ENCODE peak calls at places on chromosome 10, in ten cellular contexts. H, W, K, X, D, R, C, O, G and B are unnamed samples.

GRCh38 chr10:36367362-36367761 is 725.3 kb upstream of the FZD8 start:
- DNase-seq in D (no peak), W (no peak), X (no peak), K (no peak), R (no peak), C (no peak), O (no peak), G (no peak), H (no peak), B (no peak)

GRCh38 chr10:54057357-54057756 is 743.7 kb downstream of the PCDH15 start:
- DNase-seq in H (no peak), X (no peak), O (no peak), R (no peak), G (no peak), W (no peak), D (no peak), C (no peak), K (no peak), B (no peak)

GRCh38 chr10:102504179-102504975 is 605 bp downstream of the SUFU start:
- DNase-seq in K (no peak), O (peak; percentile 44), G (no peak), R (no peak), W (peak; percentile 56), C (no peak), X (no peak), D (no peak), H (peak; percentile 23), B (peak; percentile 62)

GRCh38 chr10:110500515-110500905 is 2.8 kb downstream of the DUSP5 start:
- DNase-seq in W (no peak), H (peak; percentile 89), C (peak; percentile 67), X (no peak), D (no peak), R (no peak), G (no peak), K (no peak), O (peak; percentile 89), B (no peak)

GRCh38 chr10:124566222-124566888 is 104.7 kb downstream of the LHPP start:
- DNase-seq in O (no peak), G (no peak), D (no peak), K (no peak), X (no peak), C (no peak), W (no peak), R (no peak), H (no peak), B (no peak)

GRCh38 chr10:660413-660979 is 29.0 kb downstream of the DIP2C start:
- DNase-seq in G (no peak), X (no peak), K (no peak), R (no peak), C (no peak), H (no peak), O (no peak), W (no peak), D (no peak), B (no peak)

GRCh38 chr10:61635946-61636345 is 26.8 kb upstream of the CABCOCO1 start:
- DNase-seq in W (no peak), O (no peak), X (peak; percentile 42), H (peak; percentile 93), R (no peak), D (no peak), C (peak; percentile 7), G (no peak), K (no peak), B (no peak)

GRCh38 chr10:71244638-71245419 is 32.5 kb downstream of the UNC5B start:
- DNase-seq in H (peak; percentile 93), D (no peak), O (peak; percentile 33), G (peak; percentile 91), C (no peak), R (no peak), K (no peak), X (no peak), W (no peak), B (no peak)

GRCh38 chr10:24418532-24418931 is 209.6 kb downstream of the KIAA1217 start:
- DNase-seq in K (no peak), C (no peak), H (peak; percentile 38), R (no peak), G (no peak), D (no peak), W (no peak), O (no peak), X (no peak), B (no peak)

GRCh38 chr10:22825841-22826240 is 102.0 kb upstream of the ARMC3 start:
- DNase-seq in G (no peak), R (no peak), D (no peak), K (no peak), X (no peak), C (no peak), H (no peak), O (no peak), W (no peak), B (no peak)

GRCh38 chr10:22564060-22564459 is 150.3 kb downstream of the PIP4K2A start:
- DNase-seq in D (no peak), K (no peak), R (no peak), W (no peak), C (no peak), X (no peak), G (no peak), H (no peak), O (no peak), B (no peak)

GRCh38 chr10:61832866-61833481 is 68.5 kb upstream of the ARID5B start:
- DNase-seq in X (no peak), H (peak; percentile 38), O (peak; percentile 90), K (no peak), R (no peak), G (no peak), D (no peak), W (no peak), C (no peak), B (no peak)

GRCh38 chr10:11551915-11552602 is 59.4 kb downstream of the USP6NL start:
- DNase-seq in W (no peak), H (peak; percentile 93), O (peak; percentile 95), K (peak; percentile 31), R (peak; percentile 2), X (peak; percentile 87), D (no peak), C (peak; percentile 21), G (no peak), B (no peak)

GRCh38 chr10:86756511-86757109 is at the start of gene BMPR1A:
- DNase-seq in H (peak; percentile 79), W (no peak), G (no peak), K (no peak), R (no peak), D (no peak), C (peak; percentile 86), X (no peak), O (peak; percentile 79), B (peak; percentile 96)

GRCh38 chr10:110176626-110177025 is 30.8 kb upstream of the MXI1 start:
- DNase-seq in X (no peak), G (no peak), R (no peak), H (no peak), K (no peak), D (no peak), C (no peak), O (no peak), W (no peak), B (no peak)

GRCh38 chr10:98418596-98419265 is 3.7 kb upstream of the PYROXD2 start:
- DNase-seq in K (no peak), C (no peak), O (no peak), H (no peak), X (no peak), W (no peak), G (no peak), D (no peak), R (no peak), B (no peak)

GRCh38 chr10:27997865-27998177 is 1.1 kb downstream of the ODAD2 start:
- DNase-seq in G (no peak), H (no peak), K (no peak), D (no peak), C (no peak), O (no peak), R (no peak), W (no peak), X (no peak), B (no peak)

GRCh38 chr10:122481296-122482056 is 20.1 kb downstream of the HTRA1 start:
- DNase-seq in O (no peak), R (no peak), D (no peak), H (no peak), W (no peak), C (no peak), K (no peak), G (no peak), X (no peak), B (no peak)

GRCh38 chr10:63573068-63573697 is 52.0 kb downstream of the REEP3 start:
- DNase-seq in R (no peak), G (peak; percentile 78), W (no peak), K (no peak), D (no peak), H (peak; percentile 51), O (peak; percentile 83), X (no peak), C (no peak), B (no peak)

GRCh38 chr10:104052351-104052885 is 33.3 kb downstream of the COL17A1 start:
- DNase-seq in O (peak; percentile 85), G (no peak), W (no peak), D (no peak), H (no peak), C (no peak), X (no peak), K (no peak), R (no peak), B (no peak)

GRCh38 chr10:93180402-93181040 is 106.8 kb downstream of the CYP26A1 start:
- DNase-seq in W (no peak), G (no peak), O (peak; percentile 42), D (no peak), H (peak; percentile 72), X (no peak), R (no peak), C (no peak), K (no peak), B (no peak)

GRCh38 chr10:5501976-5502902 is 2.9 kb upstream of the CALML5 start:
- DNase-seq in R (no peak), D (no peak), C (no peak), K (no peak), G (no peak), H (no peak), O (no peak), W (no peak), X (no peak), B (no peak)

GRCh38 chr10:62779487-62780248 is 24.9 kb upstream of the ADO start:
- DNase-seq in C (no peak), G (no peak), O (no peak), D (peak; percentile 87), K (peak; percentile 47), R (no peak), W (peak; percentile 92), H (peak; percentile 75), X (peak; percentile 19), B (no peak)

GRCh38 chr10:95246582-95247051 is 44.2 kb downstream of the PDLIM1 start:
- DNase-seq in K (peak; percentile 74), H (peak; percentile 83), C (no peak), G (peak; percentile 59), W (peak; percentile 83), O (peak; percentile 70), R (peak; percentile 42), D (peak; percentile 60), X (no peak), B (peak; percentile 74)

GRCh38 chr10:96073722-96074121 is 30.3 kb downstream of the CCNJ start:
- DNase-seq in O (peak; percentile 99), H (peak; percentile 77), C (peak; percentile 13), G (no peak), W (peak; percentile 15), X (no peak), K (no peak), R (no peak), D (no peak), B (no peak)

GRCh38 chr10:89645742-89646172 is 715 bp upstream of the PANK1 start:
- DNase-seq in D (no peak), K (no peak), R (peak; percentile 3), O (no peak), H (no peak), X (no peak), C (no peak), W (peak; percentile 6), G (no peak), B (no peak)

GRCh38 chr10:95333997-95334792 is 43.4 kb upstream of the PDLIM1 start:
- DNase-seq in W (no peak), C (peak; percentile 79), G (peak; percentile 68), O (peak; percentile 70), D (no peak), H (peak; percentile 94), X (no peak), R (peak; percentile 62), K (no peak), B (no peak)

GRCh38 chr10:117268258-117268657 is 27.3 kb downstream of the SLC18A2 start:
- DNase-seq in O (no peak), H (no peak), G (no peak), X (no peak), D (no peak), K (no peak), W (no peak), C (no peak), R (no peak), B (no peak)